ENCODE peak calls at places on chromosomes 2 and 18, in ten cellular contexts. Z is psoas muscle, A is pancreas, Y is endodermal cell, Q is dorsolateral prefrontal cortex, P is transverse colon, D is heart left ventricle, W is choroid plexus epithelial cell, J is fibroblast of the aortic adventitia, H is prostate gland. I is an unnamed sample.

GRCh38 chr2:126793885-126794613 is 104.6 kb upstream of the TEX51 start:
- DNase-seq in Z (no peak), A (no peak), Y (peak; percentile 73), Q (no peak), P (no peak), D (no peak), W (no peak), J (no peak), H (no peak), I (no peak)

GRCh38 chr18:79986726-79987125 is 1.6 kb downstream of the TXNL4A start:
- DNase-seq in Z (no peak), A (no peak), Y (no peak), Q (no peak), P (no peak), D (no peak), W (no peak), J (no peak), H (no peak), I (no peak)

GRCh38 chr2:63569740-63570139 is 18.5 kb downstream of the WDPCP start:
- DNase-seq in Z (no peak), A (no peak), Y (no peak), Q (no peak), P (no peak), D (no peak), W (no peak), J (no peak), H (no peak), I (no peak)

GRCh38 chr2:15041429-15041837 is 408.9 kb downstream of the LRATD1 start:
- DNase-seq in Z (peak; percentile 66), A (no peak), Y (no peak), Q (no peak), P (peak; percentile 13), D (peak; percentile 40), W (no peak), J (no peak), H (no peak), I (no peak)

GRCh38 chr2:206616141-206616540 is 26.1 kb upstream of the FAM237A start:
- DNase-seq in Z (no peak), A (no peak), Y (no peak), Q (no peak), P (no peak), D (no peak), W (no peak), J (peak; percentile 3), H (no peak), I (peak; percentile 5)

GRCh38 chr2:129806317-129806716 is 173.1 kb upstream of the RAB6C start:
- DNase-seq in Z (no peak), A (no peak), Y (peak; percentile 88), Q (no peak), P (no peak), D (no peak), W (no peak), J (no peak), H (no peak), I (no peak)

GRCh38 chr2:111618953-111619902 is 264.8 kb downstream of the ANAPC1 start:
- DNase-seq in Z (no peak), A (no peak), Y (no peak), Q (no peak), P (no peak), D (no peak), W (peak; percentile 41), J (peak; percentile 48), H (no peak), I (peak; percentile 44)

GRCh38 chr18:3054785-3055184 is 41.8 kb upstream of the LPIN2 start:
- DNase-seq in Z (no peak), A (no peak), Y (no peak), Q (no peak), P (no peak), D (no peak), W (no peak), J (no peak), H (no peak), I (no peak)

GRCh38 chr2:41167014-41167413 is 715.1 kb upstream of the SLC8A1 start:
- DNase-seq in Z (no peak), A (no peak), Y (peak; percentile 60), Q (no peak), P (no peak), D (no peak), W (no peak), J (no peak), H (no peak), I (no peak)

GRCh38 chr2:100484390-100484789 is 14.1 kb downstream of the NMS start:
- DNase-seq in Z (no peak), A (no peak), Y (no peak), Q (no peak), P (no peak), D (no peak), W (no peak), J (no peak), H (no peak), I (no peak)

GRCh38 chr2:156326488-156326887 is 6.0 kb downstream of the NR4A2 start:
- DNase-seq in Z (no peak), A (no peak), Y (no peak), Q (no peak), P (no peak), D (no peak), W (no peak), J (no peak), H (no peak), I (no peak)

GRCh38 chr2:113157108-113157896 is 16.5 kb upstream of the PSD4 start:
- DNase-seq in Z (no peak), A (peak; percentile 83), Y (peak; percentile 85), Q (no peak), P (peak; percentile 77), D (no peak), W (peak; percentile 7), J (no peak), H (peak; percentile 81), I (no peak)

GRCh38 chr2:138267902-138268254 is 233.7 kb upstream of the SPOPL start:
- DNase-seq in Z (no peak), A (no peak), Y (no peak), Q (no peak), P (no peak), D (no peak), W (no peak), J (no peak), H (no peak), I (no peak)

GRCh38 chr18:5585653-5586052 is 41.9 kb upstream of the EPB41L3 start:
- DNase-seq in Z (no peak), A (no peak), Y (no peak), Q (no peak), P (no peak), D (no peak), W (no peak), J (no peak), H (no peak), I (no peak)

GRCh38 chr18:5582054-5582453 is 38.3 kb upstream of the EPB41L3 start:
- DNase-seq in Z (no peak), A (no peak), Y (peak; percentile 83), Q (no peak), P (no peak), D (no peak), W (peak; percentile 85), J (peak; percentile 20), H (no peak), I (peak; percentile 61)

GRCh38 chr18:5584751-5585417 is 41.1 kb upstream of the EPB41L3 start:
- DNase-seq in Z (no peak), A (no peak), Y (no peak), Q (no peak), P (no peak), D (no peak), W (peak; percentile 78), J (peak; percentile 16), H (no peak), I (peak; percentile 65)

GRCh38 chr18:5588529-5588928 is 44.7 kb upstream of the EPB41L3 start:
- DNase-seq in Z (no peak), A (no peak), Y (no peak), Q (no peak), P (no peak), D (no peak), W (no peak), J (no peak), H (no peak), I (no peak)

GRCh38 chr18:5582849-5583667 is 39.3 kb upstream of the EPB41L3 start:
- DNase-seq in Z (no peak), A (peak; percentile 25), Y (no peak), Q (no peak), P (no peak), D (no peak), W (peak; percentile 70), J (no peak), H (no peak), I (peak; percentile 47)
- H3K4me3 ChIP-seq in Z (no peak overlapping the region), A (no peak overlapping the region), Y (no peak overlapping the region), Q (no peak overlapping the region), P (no peak overlapping the region), D (no peak overlapping the region), W (no peak overlapping the region), J (no peak overlapping the region), H (no peak overlapping the region), I (no peak overlapping the region)

GRCh38 chr2:33535409-33535808 is 59.0 kb downstream of the RASGRP3 start:
- DNase-seq in Z (peak; percentile 70), A (no peak), Y (no peak), Q (no peak), P (no peak), D (peak; percentile 76), W (no peak), J (no peak), H (no peak), I (no peak)

DNA sequence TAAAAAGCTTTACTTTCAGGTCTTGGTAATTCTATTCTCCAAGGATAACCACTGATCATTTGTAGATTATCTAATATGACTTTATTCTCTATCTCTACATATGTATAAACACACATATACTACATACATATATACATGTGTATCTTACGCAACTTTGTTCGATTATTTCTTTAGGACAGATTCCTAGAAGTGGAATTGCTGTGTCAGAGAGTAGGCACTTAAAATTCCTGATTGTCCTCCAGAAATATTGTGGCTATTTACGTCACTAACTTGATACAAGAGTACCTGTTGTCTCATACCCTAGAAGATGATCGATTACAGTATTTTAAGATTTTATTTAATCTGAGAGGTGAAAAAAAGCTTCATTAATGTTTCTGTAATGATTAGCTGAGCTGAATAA is 57.9 kb downstream of the FAM98A start:
- DNase-seq in Z (no peak), A (no peak), Y (no peak), Q (no peak), P (no peak), D (no peak), W (no peak), J (no peak), H (no peak), I (no peak)
- TF ChIP-seq CTCF in Z (no peak), A (no peak), Y (no peak), Q (no peak), P (no peak), D (no peak), W (no peak), J (no peak), H (no peak), I (no peak)

DNA sequence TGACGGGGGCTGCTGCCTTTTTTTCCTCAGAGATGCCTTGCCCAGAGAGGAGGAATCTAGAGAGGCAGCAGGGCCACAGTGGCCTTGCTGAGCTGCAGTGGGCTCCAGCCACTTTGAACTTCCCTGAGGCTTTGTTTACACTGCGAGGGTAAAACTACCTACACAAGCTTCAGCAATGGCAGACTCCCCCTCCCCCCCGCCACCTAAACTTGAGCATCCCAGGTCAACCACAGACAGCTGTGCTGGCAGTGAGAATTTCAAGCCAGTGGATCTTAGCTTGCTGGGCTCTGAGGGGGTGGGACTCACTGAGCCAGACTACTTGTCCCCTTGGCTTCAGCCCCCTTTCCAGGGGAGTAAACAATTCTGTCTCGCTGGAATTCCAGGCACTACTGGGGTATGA is 11.8 kb downstream of the SYT4 start:
- DNase-seq in Z (no peak), A (no peak), Y (no peak), Q (no peak), P (no peak), D (no peak), W (no peak), J (no peak), H (no peak), I (no peak)
- H3K4me3 ChIP-seq in Z (no peak overlapping the region), A (no peak overlapping the region), Y (no peak overlapping the region), Q (no peak overlapping the region), P (no peak overlapping the region), D (no peak overlapping the region), W (no peak overlapping the region), J (no peak overlapping the region), H (no peak overlapping the region), I (no peak overlapping the region)

GRCh38 chr18:46174317-46175039 is 70.3 kb downstream of the HAUS1 start:
- DNase-seq in Z (peak; percentile 85), A (peak; percentile 17), Y (peak; percentile 77), Q (no peak), P (peak; percentile 20), D (peak; percentile 48), W (peak; percentile 61), J (peak; percentile 25), H (peak; percentile 9), I (peak; percentile 39)
- TF ChIP-seq CTCF in Z (no peak), A (no peak), Y (peak; percentile 27), Q (no peak), P (no peak), D (no peak), W (peak; percentile 31), J (peak; percentile 13), H (no peak), I (no peak)

I was measured in fibroblast of mammary gland.